ENCODE peak calls at places on chromosomes 5 and 9, in ten cellular contexts. P, I, X, F, Z, K, R, N, L and A are unnamed samples.

GRCh38 chr5:37740331-37741066 is 99.3 kb downstream of the GDNF start:
- DNase-seq in P (no peak), I (no peak), X (no peak), F (no peak), Z (no peak), K (no peak), R (no peak), N (no peak), L (no peak), A (no peak)

GRCh38 chr5:150488519-150489357 is 19.2 kb upstream of the NDST1 start:
- DNase-seq in P (no peak), I (no peak), X (no peak), F (no peak), Z (peak; percentile 29), K (no peak), R (no peak), N (no peak), L (no peak), A (peak; percentile 80)

GRCh38 chr5:33890147-33890546 is 1.6 kb downstream of the ADAMTS12 start:
- DNase-seq in P (no peak), I (no peak), X (no peak), F (no peak), Z (no peak), K (no peak), R (no peak), N (no peak), L (no peak), A (no peak)

GRCh38 chr9:134621558-134622110 is 20.0 kb upstream of the COL5A1 start:
- DNase-seq in P (no peak), I (no peak), X (no peak), F (no peak), Z (no peak), K (no peak), R (no peak), N (no peak), L (no peak), A (no peak)

GRCh38 chr5:98069876-98070512 is 703.5 kb upstream of the RGMB start:
- DNase-seq in P (no peak), I (no peak), X (no peak), F (no peak), Z (peak; percentile 27), K (no peak), R (peak; percentile 24), N (no peak), L (peak; percentile 14), A (no peak)

GRCh38 chr9:23683021-23683431 is 143.0 kb downstream of the ELAVL2 start:
- DNase-seq in P (no peak), I (no peak), X (peak; percentile 9), F (no peak), Z (no peak), K (peak; percentile 45), R (no peak), N (no peak), L (no peak), A (no peak)

GRCh38 chr5:7261049-7261448 is 134.9 kb upstream of the ADCY2 start:
- DNase-seq in P (no peak), I (no peak), X (no peak), F (peak; percentile 48), Z (peak; percentile 44), K (peak; percentile 68), R (peak; percentile 15), N (peak; percentile 62), L (peak; percentile 39), A (peak; percentile 66)

GRCh38 chr5:68415177-68416085 is 199.9 kb downstream of the PIK3R1 start:
- DNase-seq in P (no peak), I (peak; percentile 27), X (no peak), F (no peak), Z (no peak), K (peak; percentile 9), R (no peak), N (peak; percentile 96), L (no peak), A (no peak)

GRCh38 chr9:104869801-104870200 is 58.2 kb downstream of the ABCA1 start:
- DNase-seq in P (no peak), I (no peak), X (no peak), F (no peak), Z (no peak), K (no peak), R (no peak), N (no peak), L (no peak), A (no peak)

GRCh38 chr9:85715587-85715986 is 26.2 kb downstream of the AGTPBP1 start:
- DNase-seq in P (no peak), I (no peak), X (no peak), F (no peak), Z (peak; percentile 72), K (no peak), R (no peak), N (no peak), L (no peak), A (no peak)

GRCh38 chr5:151085517-151086031 is 4.7 kb upstream of the TNIP1 start:
- DNase-seq in P (no peak), I (no peak), X (no peak), F (no peak), Z (peak; percentile 62), K (no peak), R (no peak), N (no peak), L (no peak), A (no peak)

GRCh38 chr9:7871977-7872730 is 72.6 kb upstream of the DMAC1 start:
- DNase-seq in P (no peak), I (no peak), X (no peak), F (no peak), Z (no peak), K (no peak), R (no peak), N (no peak), L (no peak), A (no peak)

GRCh38 chr9:83062011-83062652 is 810 bp downstream of the RASEF start:
- DNase-seq in P (no peak), I (no peak), X (no peak), F (peak; percentile 5), Z (no peak), K (peak; percentile 91), R (no peak), N (peak; percentile 7), L (peak; percentile 71), A (no peak)

GRCh38 chr5:160165137-160166068 is 46.2 kb upstream of the PWWP2A start:
- DNase-seq in P (peak; percentile 15), I (peak; percentile 43), X (peak; percentile 97), F (no peak), Z (no peak), K (peak; percentile 76), R (no peak), N (peak; percentile 73), L (peak; percentile 98), A (peak; percentile 99)

GRCh38 chr5:31990701-31991110 is 183.4 kb downstream of the GOLPH3 start:
- DNase-seq in P (no peak), I (no peak), X (no peak), F (no peak), Z (no peak), K (no peak), R (no peak), N (no peak), L (no peak), A (no peak)

GRCh38 chr9:93501406-93501805 is 48.0 kb upstream of the FAM120AOS start:
- DNase-seq in P (no peak), I (no peak), X (no peak), F (no peak), Z (no peak), K (no peak), R (no peak), N (no peak), L (peak; percentile 15), A (no peak)

GRCh38 chr9:112050544-112051475 is 124.3 kb downstream of the SUSD1 start:
- DNase-seq in P (no peak), I (no peak), X (peak; percentile 94), F (no peak), Z (no peak), K (no peak), R (no peak), N (no peak), L (peak; percentile 97), A (no peak)